ENCODE peak calls at places on chromosomes 13 and 19, in four cellular contexts. Y is BJ, Z is head of caudate nucleus, A is IMR-90. M is an unnamed sample.

GRCh38 chr19:28736528-28736927 is 476.4 kb downstream of the UQCRFS1 start:
- DNase-seq in Z (no peak), Y (no peak), A (no peak), M (no peak)

GRCh38 chr19:46784262-46785053 is 3.9 kb downstream of the SLC1A5 start:
- DNase-seq in A (peak), Y (peak), Z (no peak), M (peak)

GRCh38 chr13:77878186-77878585 is 40.4 kb downstream of the EDNRB start:
- DNase-seq in A (peak), Y (no peak), Z (no peak), M (no peak)

GRCh38 chr13:97928306-97928705 is 25.2 kb upstream of the IPO5 start:
- DNase-seq in A (no peak), Z (no peak), Y (no peak), M (no peak)

GRCh38 chr13:78192721-78193120 is 274.1 kb upstream of the EDNRB start:
- DNase-seq in A (peak), Z (no peak), Y (peak), M (no peak)

GRCh38 chr13:32938907-32939306 is 77.3 kb upstream of the KL start:
- DNase-seq in Z (no peak), Y (no peak), A (peak), M (no peak)

GRCh38 chr19:31885280-31885853 is 460.0 kb upstream of the ZNF507 start:
- DNase-seq in Z (no peak), A (no peak), Y (no peak), M (no peak)

GRCh38 chr19:15631817-15632216 is 8.9 kb upstream of the CYP4F3 start:
- DNase-seq in A (no peak), Y (no peak), Z (no peak), M (no peak)

GRCh38 chr19:37506387-37507166 is at the start of gene ZNF793:
- DNase-seq in Z (peak), Y (peak), A (peak), M (peak)

GRCh38 chr13:92838786-92839185 is 387.8 kb upstream of the GPC6 start:
- DNase-seq in Y (no peak), A (peak), Z (no peak), M (no peak)

GRCh38 chr13:51297556-51297955 is 41.9 kb upstream of the SERPINE3 start:
- DNase-seq in Y (no peak), Z (no peak), A (no peak), M (no peak)

GRCh38 chr19:54388803-54389144 is 24.0 kb upstream of the LAIR1 start:
- DNase-seq in Z (no peak), Y (no peak), A (no peak), M (no peak)

GRCh38 chr19:58317481-58318072 is 9.2 kb upstream of the ZSCAN22 start:
- DNase-seq in Y (no peak), A (peak), Z (no peak), M (no peak)

GRCh38 chr19:5799247-5800241 is 5.3 kb upstream of the NRTN start:
- DNase-seq in Z (no peak), A (no peak), Y (no peak), M (peak)

GRCh38 chr19:1211494-1212234 is 6.1 kb downstream of the STK11 start:
- DNase-seq in A (no peak), Y (no peak), Z (no peak), M (peak)

GRCh38 chr19:57686727-57687126 is 5.0 kb downstream of the ZNF551 start:
- DNase-seq in Y (no peak), Z (no peak), A (no peak), M (no peak)

GRCh38 chr13:60134376-60134775 is 29.4 kb downstream of the DIAPH3 start:
- DNase-seq in Y (no peak), A (no peak), Z (no peak), M (no peak)

GRCh38 chr13:46600943-46601311 is 48.0 kb downstream of the LRCH1 start:
- DNase-seq in Z (no peak), A (no peak), Y (no peak), M (no peak)

GRCh38 chr13:88552966-88553365 is 881.8 kb downstream of the SLITRK5 start:
- DNase-seq in Y (no peak), A (no peak), Z (no peak), M (no peak)

GRCh38 chr13:46116653-46117502 is 12.0 kb upstream of the CPB2 start:
- DNase-seq in Z (no peak), Y (no peak), A (no peak), M (no peak)

GRCh38 chr13:107721436-107721835 is 493.9 kb downstream of the LIG4 start:
- DNase-seq in Y (no peak), A (no peak), Z (no peak), M (no peak)

GRCh38 chr13:30009411-30009810 is 159.0 kb upstream of the UBL3 start:
- DNase-seq in Z (no peak), Y (no peak), A (no peak), M (no peak)

GRCh38 chr19:51139299-51140018 is 2.6 kb upstream of the SIGLEC7 start:
- DNase-seq in Y (no peak), Z (no peak), A (no peak), M (no peak)

GRCh38 chr19:45901432-45901903 is 945 bp downstream of the MYPOP start:
- DNase-seq in A (peak), Z (no peak), Y (no peak), M (peak)

GRCh38 chr13:49214917-49215376 is 5.2 kb upstream of the MLNR start:
- DNase-seq in Z (peak), Y (no peak), A (peak), M (no peak)

GRCh38 chr13:103282571-103283450 is 216.6 kb upstream of the SLC10A2 start:
- DNase-seq in Z (no peak), A (peak), Y (peak), M (no peak)

GRCh38 chr13:114140909-114141255 is 8.5 kb upstream of the RASA3 start:
- DNase-seq in Y (no peak), A (no peak), Z (no peak), M (no peak)

GRCh38 chr13:79270859-79271258 is 135.2 kb downstream of the RBM26 start:
- DNase-seq in A (no peak), Y (no peak), Z (no peak), M (no peak)

GRCh38 chr13:47904239-47904638 is 96.8 kb downstream of the SUCLA2 start:
- DNase-seq in Y (no peak), A (no peak), Z (no peak), M (no peak)

GRCh38 chr13:39370554-39370953 is 232.4 kb downstream of the LHFPL6 start:
- DNase-seq in Y (no peak), A (peak), Z (no peak), M (no peak)

GRCh38 chr19:27824108-27824507 is 1388.8 kb downstream of the UQCRFS1 start:
- DNase-seq in A (no peak), Y (no peak), Z (no peak), M (no peak)

GRCh38 chr19:15296841-15297415 is 35.4 kb downstream of the BRD4 start:
- DNase-seq in A (no peak), Y (no peak), Z (no peak), M (no peak)

GRCh38 chr19:35791814-35792279 is 16.5 kb downstream of the ARHGAP33 start:
- DNase-seq in Y (no peak), Z (no peak), A (no peak), M (no peak)

GRCh38 chr19:41319500-41320184 is 9.7 kb downstream of the CCDC97 start:
- DNase-seq in Z (no peak), Y (no peak), A (no peak), M (no peak)

GRCh38 chr13:30898721-30899188 is 7.3 kb upstream of the MEDAG start:
- DNase-seq in Y (peak), Z (no peak), A (peak), M (no peak)

GRCh38 chr19:19744641-19745040 is 11.7 kb upstream of the ZNF14 start:
- DNase-seq in Y (no peak), A (no peak), Z (no peak), M (no peak)

GRCh38 chr13:101640797-101641400 is 188.4 kb downstream of the ITGBL1 start:
- DNase-seq in A (peak), Z (no peak), Y (peak), M (no peak)